ENCODE peak calls at places on chromosomes 1 and 21, in ten cellular contexts. G is foreskin fibroblast, B is pancreas, S is endodermal cell, C is brain microvascular endothelial cell, E is fibroblast of pulmonary artery, A is PC-9, O is mammary epithelial cell, J is astrocyte of the cerebellum, F is body of pancreas. W is an unnamed sample.

GRCh38 chr1:41391834-41392527 is 30.7 kb downstream of the FOXO6 start:
- DNase-seq in F (no peak), C (no peak), G (no peak), E (no peak), B (no peak), O (no peak), S (no peak), A (no peak), J (no peak), W (no peak)

GRCh38 chr1:52191395-52191965 is 49.6 kb downstream of the ZFYVE9 start:
- DNase-seq in J (no peak), A (no peak), S (no peak), G (no peak), O (no peak), F (no peak), E (no peak), C (no peak), B (no peak), W (no peak)

GRCh38 chr1:156281281-156282142 is 1.1 kb downstream of the SMG5 start:
- DNase-seq in A (no peak), J (no peak), O (no peak), S (no peak), B (no peak), C (peak; percentile 56), E (peak; percentile 51), G (peak; percentile 45), F (peak; percentile 32), W (no peak)

GRCh38 chr1:71532343-71532742 is 451.5 kb upstream of the ZRANB2 start:
- DNase-seq in J (no peak), S (no peak), F (no peak), O (no peak), G (no peak), C (no peak), B (no peak), A (no peak), E (no peak), W (no peak)

GRCh38 chr1:215118081-215118480 is 35.5 kb downstream of the KCNK2 start:
- DNase-seq in C (no peak), G (no peak), F (no peak), E (peak; percentile 3), S (no peak), A (no peak), B (no peak), O (no peak), J (no peak), W (no peak)

GRCh38 chr1:154806333-154806732 is 63.7 kb downstream of the KCNN3 start:
- DNase-seq in F (no peak), G (no peak), O (no peak), A (no peak), E (no peak), S (no peak), B (no peak), C (no peak), J (no peak), W (no peak)

GRCh38 chr1:146010126-146010738 is 11.3 kb downstream of the HJV start:
- DNase-seq in J (no peak), S (no peak), F (no peak), A (no peak), G (no peak), E (no peak), O (no peak), B (no peak), C (no peak), W (no peak)

GRCh38 chr21:44757731-44758130 is 43.9 kb downstream of the UBE2G2 start:
- DNase-seq in B (no peak), E (no peak), F (no peak), G (no peak), O (no peak), J (no peak), A (no peak), C (no peak), S (no peak), W (no peak)

GRCh38 chr1:20616468-20617156 is 16.6 kb upstream of the PINK1 start:
- DNase-seq in S (no peak), B (no peak), G (no peak), O (no peak), F (no peak), A (no peak), J (no peak), C (no peak), E (no peak), W (peak; percentile 38)

GRCh38 chr1:161733526-161733925 is 12.2 kb downstream of the FCRLB start:
- DNase-seq in F (no peak), S (no peak), E (peak; percentile 92), J (peak; percentile 58), B (no peak), G (peak; percentile 85), A (peak; percentile 26), C (peak; percentile 81), O (peak; percentile 90), W (no peak)

GRCh38 chr1:160768295-160768657 is 27.7 kb upstream of the LY9 start:
- DNase-seq in S (peak; percentile 86), C (peak; percentile 32), O (peak; percentile 40), B (no peak), J (no peak), E (peak; percentile 30), F (peak; percentile 47), A (no peak), G (no peak), W (peak; percentile 78)

GRCh38 chr1:200561856-200562214 is 58.7 kb downstream of the KIF14 start:
- DNase-seq in G (no peak), O (no peak), C (no peak), S (no peak), E (no peak), F (no peak), A (no peak), J (no peak), B (no peak), W (no peak)

GRCh38 chr1:109151146-109151545 is 37.2 kb downstream of the ELAPOR1 start:
- DNase-seq in J (no peak), O (peak; percentile 45), G (peak; percentile 56), E (peak; percentile 80), B (peak; percentile 66), F (peak; percentile 81), A (peak; percentile 36), S (peak; percentile 79), C (peak; percentile 60), W (no peak)

GRCh38 chr1:212035835-212036605 is 472 bp downstream of the DTL start:
- DNase-seq in F (no peak), C (no peak), G (no peak), O (no peak), E (no peak), B (no peak), A (no peak), J (no peak), S (no peak), W (no peak)

DNA sequence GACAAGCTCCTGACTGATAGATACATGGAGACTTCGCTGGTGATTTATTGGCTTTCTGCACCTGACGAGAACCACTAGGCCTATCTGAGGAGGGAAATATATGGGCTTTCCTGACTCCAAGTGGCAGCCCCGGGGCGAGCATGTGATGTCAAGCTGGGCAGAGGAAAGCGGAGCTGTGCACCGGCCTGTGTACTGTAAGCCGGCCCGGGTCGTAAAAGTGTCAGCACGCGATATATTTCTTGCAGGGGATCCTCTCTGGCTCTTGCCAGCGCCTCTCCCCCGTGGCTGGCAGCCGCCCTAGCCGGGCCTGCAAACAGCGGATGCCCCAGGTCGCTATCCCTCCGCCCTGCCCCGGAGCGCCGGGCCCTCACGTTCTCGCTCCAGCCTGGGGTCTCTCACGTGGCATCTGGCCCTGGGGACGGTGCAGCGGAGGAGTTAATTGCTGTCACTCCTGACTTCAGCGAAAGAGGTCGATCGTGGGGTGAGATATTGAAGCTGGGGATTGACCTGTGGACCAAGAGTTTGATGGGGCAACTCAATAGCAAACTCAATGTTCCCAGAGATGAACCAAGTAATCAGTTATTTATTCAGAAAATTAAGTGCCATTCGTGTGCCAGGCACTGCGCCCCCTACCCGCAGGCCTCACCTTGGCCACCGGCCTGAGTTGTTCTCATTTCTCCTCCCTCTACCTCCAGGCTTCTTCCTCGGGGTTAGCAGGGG is 41.0 kb upstream of the HAO2 start:
- DNase-seq in B (no peak), O (no peak), S (peak; percentile 87), A (no peak), G (peak; percentile 56), E (peak; percentile 16), F (no peak), J (no peak), C (no peak), W (no peak)
- H3K4me3 ChIP-seq in B (peak overlapping the region; percentile 38), O (no peak overlapping the region), S (peak overlapping the region; percentile 74), A (no peak overlapping the region), G (peak overlapping the region; percentile 21), E (peak overlapping the region; percentile 32), F (no peak overlapping the region), J (peak overlapping the region; percentile 28), C (peak overlapping the region; percentile 47), W (no peak overlapping the region)

DNA sequence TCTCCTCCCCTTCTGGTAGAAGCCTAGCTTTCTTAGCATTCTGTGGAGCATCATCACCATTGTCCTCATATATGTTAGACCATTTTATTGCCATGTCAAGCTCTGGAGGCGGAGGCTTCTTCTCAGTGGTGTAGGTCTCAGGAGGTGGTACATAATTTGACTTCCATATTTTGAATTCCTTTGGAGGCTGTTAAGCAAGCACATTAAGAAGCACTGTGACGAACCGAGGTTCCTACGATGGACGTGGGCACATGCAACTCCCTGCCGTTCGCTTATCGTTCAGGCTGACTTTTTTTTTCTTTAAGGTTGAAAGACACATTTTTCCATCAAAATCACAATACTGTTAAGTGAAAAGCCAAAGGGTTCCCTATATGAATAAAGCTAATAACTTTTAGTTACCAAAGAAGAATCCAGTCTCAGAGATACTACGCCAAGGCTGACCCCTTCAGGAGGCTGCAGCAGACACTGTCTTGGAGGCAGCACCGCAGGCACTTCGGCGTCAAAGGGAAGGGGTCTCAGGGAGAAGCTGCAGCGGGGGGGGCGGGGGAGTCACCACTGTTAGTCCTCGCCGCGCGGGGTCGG is 835 bp downstream of the C1orf52 start:
- DNase-seq in S (no peak), G (no peak), B (no peak), J (no peak), A (no peak), C (no peak), F (peak; percentile 20), E (peak; percentile 39), O (no peak), W (no peak)
- TF ChIP-seq CTCF in S (peak; percentile 44), G (no peak), B (no peak), J (no peak), A (no peak), C (peak; percentile 15), F (no peak), E (no peak), O (no peak), W (no peak)

DNA sequence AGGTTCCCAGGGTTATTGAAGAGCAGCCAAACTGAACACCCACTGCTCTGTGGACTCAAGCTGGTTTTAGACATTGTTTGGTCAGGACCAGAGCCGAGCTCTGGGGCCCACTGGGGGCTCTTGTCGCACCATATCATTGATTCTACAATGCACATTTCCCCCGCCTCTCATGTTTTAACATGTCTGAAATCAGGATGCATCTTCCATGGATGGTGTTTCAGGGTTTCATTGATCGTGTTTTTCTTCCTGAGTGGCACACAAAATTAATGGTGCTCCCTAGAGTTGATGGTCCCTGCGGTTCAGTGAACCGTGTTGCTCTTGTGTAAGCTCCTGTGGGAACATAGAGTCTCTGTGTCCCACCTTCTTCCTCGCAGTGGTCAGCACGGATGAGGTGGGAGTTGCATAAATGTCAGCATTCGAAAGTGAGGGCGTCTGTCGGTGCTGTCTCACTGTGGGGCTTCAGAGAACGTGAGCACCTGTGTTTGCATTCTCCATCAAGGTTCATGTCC is 38.3 kb downstream of the GALNT2 start:
- DNase-seq in F (no peak), A (no peak), O (no peak), B (no peak), G (no peak), J (no peak), S (no peak), E (no peak), C (no peak), W (no peak)
- H3K4me3 ChIP-seq in F (no peak overlapping the region), A (peak overlapping the region; percentile 45), O (no peak overlapping the region), B (peak overlapping the region; percentile 9), G (no peak overlapping the region), J (peak overlapping the region; percentile 12), S (no peak overlapping the region), E (peak overlapping the region; percentile 1), C (no peak overlapping the region), W (no peak overlapping the region)

GRCh38 chr1:13697738-13698137 is 2.2 kb upstream of the PRDM2 start:
- DNase-seq in C (no peak), A (no peak), E (no peak), S (no peak), F (no peak), J (no peak), G (no peak), B (no peak), O (no peak), W (no peak)
- TF ChIP-seq CTCF in C (peak; percentile 8), A (peak; percentile 34), E (no peak), S (peak; percentile 21), F (no peak), J (no peak), G (no peak), B (no peak), O (no peak), W (peak; percentile 39)